ENCODE peak calls at places on chromosomes 2 and 18, in eight cellular contexts. C is NAMALWA; H is left lung; T is stimulated activated naive B cell treated with anti-CD40 and anti-IgM and Interleukin-4, amounts not matched to agents 10 μg/mL and 1 μg/mL and 100 μg/mL, for 72 hours; N is neural progenitor cell; W is transverse colon; Q is mammary epithelial cell; O is Right ventricle myocardium superior. R is an unnamed sample.
A peak's percentile ranks its signal among the peaks of the same experiment; 100 is the strongest.

GRCh38 chr18:62957885-62958472 is 242.6 kb downstream of the PHLPP1 start:
- DNase-seq in C (peak; percentile 66), H (no peak), T (peak; percentile 49), N (peak; percentile 55), W (peak; percentile 44), Q (peak; percentile 19), O (no peak), R (peak; percentile 40)

GRCh38 chr2:41579811-41580210 is 468.0 kb upstream of the PKDCC start:
- DNase-seq in C (no peak), H (no peak), T (no peak), N (no peak), W (no peak), Q (no peak), O (no peak), R (no peak)

GRCh38 chr2:205376071-205376470 is 306.2 kb upstream of the NRP2 start:
- DNase-seq in C (no peak), H (no peak), T (no peak), N (no peak), W (no peak), Q (no peak), O (no peak), R (no peak)

GRCh38 chr2:8515864-8516533 is 165.9 kb upstream of the ID2 start:
- DNase-seq in C (peak; percentile 42), H (no peak), T (no peak), N (no peak), W (peak; percentile 41), Q (no peak), O (peak; percentile 17), R (no peak)

GRCh38 chr2:216548901-216549321 is 50.3 kb downstream of the RPL37A start:
- DNase-seq in C (no peak), H (no peak), T (no peak), N (no peak), W (no peak), Q (no peak), O (peak; percentile 74), R (no peak)

GRCh38 chr18:10519999-10520935 is 5.6 kb upstream of the NAPG start:
- DNase-seq in C (peak; percentile 90), H (peak; percentile 86), T (peak; percentile 66), N (peak; percentile 93), W (peak; percentile 84), Q (peak; percentile 73), O (peak; percentile 89), R (peak; percentile 93)

GRCh38 chr2:232236200-232236599 is 142.4 kb upstream of the ALPP start:
- DNase-seq in C (no peak), H (no peak), T (no peak), N (no peak), W (no peak), Q (peak; percentile 81), O (no peak), R (no peak)

GRCh38 chr2:65085148-65085547 is 28.9 kb downstream of the CEP68 start:
- DNase-seq in C (no peak), H (no peak), T (no peak), N (no peak), W (no peak), Q (no peak), O (no peak), R (no peak)

GRCh38 chr18:77517901-77518300 is 268.3 kb downstream of the GALR1 start:
- DNase-seq in C (no peak), H (peak; percentile 74), T (no peak), N (no peak), W (no peak), Q (no peak), O (no peak), R (no peak)

GRCh38 chr2:30306522-30306921 is 75.2 kb downstream of the LBH start:
- DNase-seq in C (no peak), H (no peak), T (no peak), N (no peak), W (no peak), Q (peak; percentile 3), O (no peak), R (no peak)

GRCh38 chr2:108220191-108220590 is 19.6 kb upstream of the SULT1C3 start:
- DNase-seq in C (no peak), H (no peak), T (no peak), N (no peak), W (no peak), Q (no peak), O (no peak), R (no peak)

GRCh38 chr18:48418000-48418399 is 8.8 kb upstream of the ZBTB7C start:
- DNase-seq in C (no peak), H (no peak), T (no peak), N (no peak), W (no peak), Q (no peak), O (no peak), R (no peak)

GRCh38 chr2:158745067-158745865 is 49.9 kb upstream of the DAPL1 start:
- DNase-seq in C (peak; percentile 61), H (no peak), T (no peak), N (peak; percentile 83), W (peak; percentile 37), Q (peak; percentile 51), O (no peak), R (peak; percentile 81)

GRCh38 chr2:159712929-159713575 is 746 bp downstream of the MARCHF7 start:
- DNase-seq in C (peak; percentile 61), H (no peak), T (no peak), N (no peak), W (no peak), Q (peak; percentile 15), O (no peak), R (no peak)

GRCh38 chr2:172449916-172450550 is 22.6 kb downstream of the ITGA6 start:
- DNase-seq in C (no peak), H (no peak), T (no peak), N (no peak), W (no peak), Q (peak; percentile 84), O (no peak), R (no peak)

GRCh38 chr18:26480897-26481795 is 67.2 kb downstream of the KCTD1 start:
- DNase-seq in C (peak; percentile 30), H (no peak), T (no peak), N (no peak), W (no peak), Q (peak; percentile 87), O (no peak), R (no peak)

GRCh38 chr2:84900951-84901350 is 4.5 kb upstream of the TMSB10 start:
- DNase-seq in C (no peak), H (no peak), T (no peak), N (no peak), W (no peak), Q (no peak), O (no peak), R (no peak)

GRCh38 chr2:200048421-200048820 is 93.0 kb downstream of the MAIP1 start:
- DNase-seq in C (no peak), H (no peak), T (no peak), N (no peak), W (no peak), Q (no peak), O (no peak), R (no peak)

GRCh38 chr2:178279636-178280035 is 85.3 kb downstream of the OSBPL6 start:
- DNase-seq in C (no peak), H (no peak), T (no peak), N (no peak), W (no peak), Q (no peak), O (no peak), R (no peak)

GRCh38 chr2:63993871-63994270 is 25.4 kb downstream of the VPS54 start:
- DNase-seq in C (no peak), H (no peak), T (no peak), N (no peak), W (no peak), Q (peak; percentile 40), O (no peak), R (no peak)

GRCh38 chr2:16207611-16208010 is 267.3 kb downstream of the MYCN start:
- DNase-seq in C (no peak), H (no peak), T (no peak), N (no peak), W (no peak), Q (no peak), O (no peak), R (no peak)

GRCh38 chr2:17583166-17583565 is 42.7 kb downstream of the VSNL1 start:
- DNase-seq in C (no peak), H (no peak), T (no peak), N (no peak), W (no peak), Q (peak; percentile 59), O (no peak), R (peak; percentile 46)